ENCODE peak calls at places on chromosomes 6 and 20, in five cellular contexts. D is dorsolateral prefrontal cortex, B is heart left ventricle, K is lung, X is H9. I is an unnamed sample.

GRCh38 chr6:154932562-154933027 is 62.5 kb upstream of the TIAM2 start:
- DNase-seq in X (no peak), B (no peak), D (no peak), K (no peak), I (no peak)

GRCh38 chr6:104957301-104958177 is 632 bp downstream of the LIN28B start:
- DNase-seq in X (peak), K (no peak), D (no peak), B (no peak), I (no peak)

GRCh38 chr6:40349092-40349491 is 238.1 kb downstream of the LRFN2 start:
- DNase-seq in B (peak), X (peak), K (peak), D (no peak), I (no peak)

GRCh38 chr6:15977050-15977449 is 151.8 kb upstream of the MYLIP start:
- DNase-seq in X (no peak), B (no peak), K (no peak), D (no peak), I (no peak)

GRCh38 chr20:19381947-19382346 is 169.5 kb downstream of the SLC24A3 start:
- DNase-seq in K (no peak), D (no peak), B (no peak), X (no peak), I (no peak)

GRCh38 chr20:5297280-5298004 is 19.3 kb downstream of the PROKR2 start:
- DNase-seq in D (no peak), K (no peak), B (no peak), X (no peak), I (no peak)

GRCh38 chr6:50007821-50008220 is 14.0 kb downstream of the DEFB110 start:
- DNase-seq in X (no peak), D (no peak), B (no peak), K (no peak), I (no peak)

GRCh38 chr20:63536241-63536977 is 767 bp downstream of the PTK6 start:
- DNase-seq in B (no peak), K (no peak), X (no peak), D (no peak), I (no peak)

GRCh38 chr6:21582651-21583050 is 10.9 kb upstream of the SOX4 start:
- DNase-seq in D (no peak), X (no peak), B (no peak), K (no peak), I (no peak)

GRCh38 chr6:159431750-159432149 is 261.3 kb downstream of the SOD2 start:
- DNase-seq in B (no peak), D (no peak), X (no peak), K (no peak), I (no peak)

GRCh38 chr20:41697861-41698559 is 79.8 kb upstream of the CHD6 start:
- DNase-seq in X (peak), K (no peak), D (no peak), B (no peak), I (peak)

GRCh38 chr6:33772114-33772830 is 16.7 kb downstream of the LEMD2 start:
- DNase-seq in D (no peak), B (no peak), K (no peak), X (no peak), I (no peak)

GRCh38 chr6:4932506-4932903 is 71.3 kb downstream of the RPP40 start:
- DNase-seq in K (no peak), B (no peak), D (no peak), X (no peak), I (no peak)

GRCh38 chr6:4577406-4577805 is 198.8 kb upstream of the CDYL start:
- DNase-seq in X (no peak), D (no peak), K (no peak), B (no peak), I (no peak)

GRCh38 chr20:9966966-9967365 is 67.8 kb upstream of the ANKEF1 start:
- DNase-seq in X (no peak), B (no peak), K (no peak), D (no peak), I (no peak)

GRCh38 chr6:155426408-155426945 is 29.2 kb downstream of the NOX3 start:
- DNase-seq in K (no peak), X (no peak), D (no peak), B (no peak), I (no peak)

GRCh38 chr6:3409699-3410384 is 47.0 kb downstream of the SLC22A23 start:
- DNase-seq in D (no peak), K (peak), B (no peak), X (no peak), I (no peak)

GRCh38 chr6:39599996-39600395 is 125.2 kb downstream of the KIF6 start:
- DNase-seq in D (no peak), B (no peak), K (no peak), X (no peak), I (no peak)

GRCh38 chr20:10250902-10251301 is 32.3 kb downstream of the SNAP25 start:
- DNase-seq in B (no peak), X (no peak), D (no peak), K (no peak), I (no peak)

GRCh38 chr6:164010446-164011071 is 596.0 kb downstream of the QKI start:
- DNase-seq in K (no peak), D (no peak), X (no peak), B (peak), I (no peak)

GRCh38 chr6:105889902-105890301 is 196.2 kb upstream of the PRDM1 start:
- DNase-seq in B (no peak), X (no peak), D (no peak), K (no peak), I (no peak)

GRCh38 chr6:115753446-115753845 is 307.2 kb downstream of the FRK start:
- DNase-seq in K (no peak), B (no peak), D (no peak), X (no peak), I (no peak)

GRCh38 chr6:27755768-27756167 is 156.4 kb downstream of the OR2B2 start:
- DNase-seq in B (no peak), K (no peak), D (no peak), X (no peak), I (no peak)

GRCh38 chr6:27752038-27752885 is 159.9 kb downstream of the OR2B2 start:
- DNase-seq in K (peak), B (peak), D (no peak), X (peak), I (peak)

GRCh38 chr6:27754408-27754782 is 157.8 kb downstream of the OR2B2 start:
- DNase-seq in B (no peak), D (no peak), X (no peak), K (no peak), I (no peak)

GRCh38 chr6:27757307-27757706 is 154.9 kb downstream of the OR2B2 start:
- DNase-seq in B (no peak), D (no peak), K (no peak), X (peak), I (peak)

GRCh38 chr6:27753668-27754407 is 158.4 kb downstream of the OR2B2 start:
- DNase-seq in B (peak), K (peak), D (peak), X (peak), I (peak)
- TF ChIP-seq CTCF in B (no peak), K (no peak), D (no peak), X (peak), I (no peak)

GRCh38 chr6:72622094-72622540 is 253 bp downstream of the KCNQ5 start:
- DNase-seq in K (no peak), D (peak), X (peak), B (peak), I (peak)

GRCh38 chr6:72626126-72626525 is 4.3 kb downstream of the KCNQ5 start:
- DNase-seq in K (no peak), D (no peak), B (no peak), X (no peak), I (peak)

GRCh38 chr6:72623808-72624207 is 1.9 kb downstream of the KCNQ5 start:
- DNase-seq in X (no peak), K (no peak), D (no peak), B (no peak), I (no peak)

GRCh38 chr6:72621243-72622093 is at the start of gene KCNQ5:
- DNase-seq in B (peak), K (peak), X (peak), D (no peak), I (peak)

GRCh38 chr6:72624557-72625160 is 2.8 kb downstream of the KCNQ5 start:
- DNase-seq in X (no peak), D (no peak), B (no peak), K (no peak), I (peak)
- TF ChIP-seq CTCF in X (peak), D (peak), B (peak), K (peak), I (no peak)

DNA sequence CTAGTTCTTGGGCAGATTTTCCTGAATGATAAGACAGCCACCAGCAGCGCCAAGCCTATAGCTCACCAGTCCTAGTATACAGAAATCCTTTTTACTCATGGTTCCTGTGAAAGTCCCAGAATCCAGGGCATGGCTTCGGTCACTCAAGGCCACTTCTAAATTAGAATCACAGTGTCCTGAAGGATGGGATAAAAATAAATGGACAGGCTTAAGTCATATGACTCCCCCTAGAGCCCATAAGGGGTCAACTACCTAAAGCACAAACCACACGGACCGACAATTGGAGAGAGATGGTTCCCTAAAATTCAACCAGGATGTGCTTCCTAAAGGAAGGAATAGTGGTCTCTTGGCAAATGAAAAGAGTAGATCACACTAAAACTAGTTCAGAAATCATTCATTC is 404.1 kb upstream of the PLCB4 start:
- DNase-seq in X (no peak), B (no peak), K (no peak), D (no peak), I (no peak)
- TF ChIP-seq CTCF in X (peak), B (peak), K (no peak), D (no peak), I (no peak)

GRCh38 chr6:88921734-88922133 is 41.7 kb downstream of the RNGTT start:
- DNase-seq in K (no peak), X (no peak), D (no peak), B (no peak), I (no peak)

GRCh38 chr6:88920777-88921728 is 42.4 kb downstream of the RNGTT start:
- DNase-seq in B (no peak), K (no peak), X (no peak), D (no peak), I (no peak)

GRCh38 chr6:88920088-88920487 is 43.3 kb downstream of the RNGTT start:
- DNase-seq in B (no peak), K (no peak), X (no peak), D (no peak), I (no peak)

GRCh38 chr6:88916615-88917198 is 46.7 kb downstream of the RNGTT start:
- DNase-seq in K (no peak), B (no peak), D (no peak), X (no peak), I (peak)

DNA sequence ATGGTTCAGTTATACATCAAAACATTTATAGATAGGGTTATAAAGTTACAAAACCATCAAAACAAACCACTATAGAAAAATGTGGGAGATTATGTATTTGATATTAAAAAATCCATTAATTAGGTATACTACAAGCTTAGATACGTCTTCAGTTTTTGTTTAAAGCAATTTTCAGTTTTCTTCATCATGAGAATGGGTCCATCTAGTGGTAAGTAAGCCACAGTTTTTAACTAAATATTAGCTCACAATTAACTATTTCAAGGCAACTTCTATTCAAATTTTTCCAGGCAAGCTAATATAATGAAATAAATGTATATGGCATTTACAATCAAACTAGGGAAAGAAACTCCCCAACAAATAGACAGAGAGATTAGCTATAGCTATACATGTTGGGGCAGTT is 44.4 kb downstream of the RNGTT start:
- DNase-seq in B (no peak), K (no peak), D (no peak), X (no peak), I (no peak)
- TF ChIP-seq CTCF in B (no peak), K (no peak), D (no peak), X (peak), I (no peak)

DNA sequence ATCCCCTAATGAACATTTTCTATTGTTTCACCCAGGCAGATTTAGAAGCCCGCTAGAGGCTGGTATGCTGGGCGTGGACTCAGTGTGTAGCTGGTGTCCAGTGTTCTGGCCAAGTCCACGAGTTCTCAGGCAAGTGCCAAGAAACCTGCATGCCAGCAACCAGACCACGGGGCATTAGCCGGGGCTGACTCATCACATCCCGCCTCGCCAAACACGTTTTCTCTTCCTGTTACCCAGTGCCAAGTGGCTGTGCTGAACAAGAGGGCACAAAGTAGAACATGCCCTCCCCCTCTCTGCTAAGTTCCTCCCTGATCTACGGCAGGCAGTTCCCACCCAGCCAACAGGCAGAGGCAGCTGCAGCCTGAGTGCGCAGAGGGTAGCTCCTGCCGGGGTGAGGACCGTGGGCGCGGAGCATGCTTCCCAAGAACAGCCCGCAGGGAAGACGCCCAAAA is 29.6 kb downstream of the RAMACL start:
- DNase-seq in D (peak), K (peak), B (peak), X (no peak), I (no peak)
- TF ChIP-seq CTCF in D (no peak), K (no peak), B (no peak), X (no peak), I (no peak)

GRCh38 chr6:31796993-31797385 is 1.4 kb upstream of the VARS1 start:
- DNase-seq in X (no peak), B (no peak), D (no peak), K (no peak), I (no peak)

GRCh38 chr6:31797607-31798006 is 2.1 kb upstream of the VARS1 start:
- DNase-seq in B (no peak), X (no peak), K (no peak), D (no peak), I (peak)

GRCh38 chr6:31794866-31795615 is 511 bp downstream of the VARS1 start:
- DNase-seq in B (no peak), D (no peak), X (no peak), K (no peak), I (no peak)

GRCh38 chr6:31795616-31796298 is at the start of gene VARS1:
- DNase-seq in D (peak), B (peak), K (peak), X (peak), I (peak)

DNA sequence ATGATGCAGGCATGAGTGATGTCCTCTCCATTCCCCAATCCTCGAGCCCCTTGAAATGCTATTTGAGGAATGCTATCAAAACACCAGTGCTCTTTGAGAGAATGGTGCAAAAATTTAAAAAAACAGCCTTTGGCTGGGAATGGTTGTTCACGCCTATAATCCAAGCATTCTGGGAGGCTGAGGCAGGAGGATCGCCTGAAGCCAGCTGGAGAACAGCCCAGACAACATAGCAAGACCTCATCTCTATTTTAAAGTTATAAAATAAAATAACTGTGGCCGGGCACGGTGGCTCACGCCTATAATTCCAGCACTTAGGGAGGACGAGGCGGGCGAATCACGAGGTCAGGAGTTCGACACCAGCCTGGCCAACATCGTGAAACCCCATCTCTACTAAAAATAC is 4.2 kb upstream of the VARS1 start:
- DNase-seq in D (no peak), K (no peak), B (no peak), X (no peak), I (no peak)
- TF ChIP-seq CTCF in D (no peak), K (no peak), B (no peak), X (no peak), I (no peak)

GRCh38 chr6:127554435-127555006 is 22.5 kb upstream of the C6orf58 start:
- DNase-seq in K (no peak), D (no peak), X (peak), B (no peak), I (peak)
- TF ChIP-seq CTCF in K (no peak), D (no peak), X (peak), B (no peak), I (peak)

GRCh38 chr6:161354956-161355355 is 81.1 kb upstream of the AGPAT4 start:
- DNase-seq in B (no peak), X (no peak), K (no peak), D (no peak), I (no peak)

GRCh38 chr6:161351855-161352254 is 78.0 kb upstream of the AGPAT4 start:
- DNase-seq in D (no peak), K (no peak), X (no peak), B (no peak), I (no peak)

GRCh38 chr6:161354241-161354840 is 80.5 kb upstream of the AGPAT4 start:
- DNase-seq in X (no peak), K (no peak), D (no peak), B (no peak), I (no peak)

GRCh38 chr6:161355731-161356130 is 81.9 kb upstream of the AGPAT4 start:
- DNase-seq in B (no peak), K (no peak), D (no peak), X (no peak), I (no peak)

GRCh38 chr6:161353208-161353613 is 79.3 kb upstream of the AGPAT4 start:
- DNase-seq in D (no peak), B (no peak), K (no peak), X (peak), I (no peak)
- TF ChIP-seq CTCF in D (peak), B (peak), K (no peak), X (peak), I (no peak)

GRCh38 chr6:18260448-18261106 is 3.8 kb downstream of the DEK start:
- DNase-seq in B (no peak), X (no peak), K (no peak), D (no peak), I (peak)
- TF ChIP-seq CTCF in B (no peak), X (no peak), K (no peak), D (no peak), I (no peak)

GRCh38 chr20:53194891-53195290 is 222.7 kb downstream of the TSHZ2 start:
- DNase-seq in B (no peak), X (no peak), D (no peak), K (no peak), I (no peak)
- TF ChIP-seq CTCF in B (no peak), X (peak), D (no peak), K (no peak), I (no peak)

I was measured in GM20000.